ENCODE peak calls at places on chromosome 12, in five cellular contexts. One of them, this sample, is unnamed.

GRCh38 chr12:42985506-42985905 is 396.0 kb upstream of the PRICKLE1 start:
- DNase-seq in transverse colon: no peak
- DNase-seq in stomach: no peak
- DNase-seq in K562: no peak
- DNase-seq in esophagus muscularis mucosa: no peak
- DNase-seq in this sample: no peak

GRCh38 chr12:23857201-23857600 is 92.3 kb downstream of the SOX5 start:
- DNase-seq in transverse colon: no peak
- DNase-seq in stomach: no peak
- DNase-seq in K562: no peak
- DNase-seq in esophagus muscularis mucosa: no peak
- DNase-seq in this sample: no peak

GRCh38 chr12:78864483-78865296 is at the start of gene SYT1:
- DNase-seq in transverse colon: peak
- DNase-seq in stomach: no peak
- DNase-seq in K562: no peak
- DNase-seq in esophagus muscularis mucosa: no peak
- DNase-seq in this sample: peak

GRCh38 chr12:130714091-130714590 is 2.0 kb downstream of the RIMBP2 start:
- DNase-seq in transverse colon: no peak
- DNase-seq in stomach: peak
- DNase-seq in K562: no peak
- DNase-seq in esophagus muscularis mucosa: no peak
- DNase-seq in this sample: no peak

GRCh38 chr12:121033625-121034349 is 5.3 kb downstream of the OASL start:
- DNase-seq in transverse colon: no peak
- DNase-seq in stomach: peak
- DNase-seq in K562: no peak
- DNase-seq in esophagus muscularis mucosa: no peak
- DNase-seq in this sample: no peak

GRCh38 chr12:88775742-88776151 is 195.5 kb upstream of the KITLG start:
- DNase-seq in transverse colon: peak
- DNase-seq in stomach: no peak
- DNase-seq in K562: no peak
- DNase-seq in esophagus muscularis mucosa: no peak
- DNase-seq in this sample: no peak

GRCh38 chr12:105754313-105754712 is 384.4 kb downstream of the NUAK1 start:
- DNase-seq in transverse colon: no peak
- DNase-seq in stomach: no peak
- DNase-seq in K562: no peak
- DNase-seq in esophagus muscularis mucosa: no peak
- DNase-seq in this sample: no peak

GRCh38 chr12:100229876-100230275 is 29.3 kb downstream of the ACTR6 start:
- DNase-seq in transverse colon: no peak
- DNase-seq in stomach: no peak
- DNase-seq in K562: no peak
- DNase-seq in esophagus muscularis mucosa: no peak
- DNase-seq in this sample: no peak

GRCh38 chr12:49619286-49619685 is 4.1 kb upstream of the PRPF40B start:
- DNase-seq in transverse colon: no peak
- DNase-seq in stomach: no peak
- DNase-seq in K562: no peak
- DNase-seq in esophagus muscularis mucosa: no peak
- DNase-seq in this sample: no peak

GRCh38 chr12:99611117-99611516 is 36.4 kb upstream of the GARIN6 start:
- DNase-seq in transverse colon: no peak
- DNase-seq in stomach: no peak
- DNase-seq in K562: no peak
- DNase-seq in esophagus muscularis mucosa: no peak
- DNase-seq in this sample: no peak

GRCh38 chr12:120887253-120888043 is 16.7 kb downstream of the SPPL3 start:
- DNase-seq in transverse colon: no peak
- DNase-seq in stomach: no peak
- DNase-seq in K562: no peak
- DNase-seq in esophagus muscularis mucosa: no peak
- DNase-seq in this sample: no peak

GRCh38 chr12:26821212-26821701 is 11.7 kb downstream of the ITPR2 start:
- DNase-seq in transverse colon: no peak
- DNase-seq in stomach: no peak
- DNase-seq in K562: no peak
- DNase-seq in esophagus muscularis mucosa: no peak
- DNase-seq in this sample: no peak

GRCh38 chr12:6141048-6141447 is 16.6 kb upstream of the VWF start:
- DNase-seq in transverse colon: no peak
- DNase-seq in stomach: no peak
- DNase-seq in K562: no peak
- DNase-seq in esophagus muscularis mucosa: no peak
- DNase-seq in this sample: no peak

GRCh38 chr12:25692115-25693035 is 139.3 kb upstream of the LMNTD1 start:
- DNase-seq in transverse colon: no peak
- DNase-seq in stomach: no peak
- DNase-seq in K562: no peak
- DNase-seq in esophagus muscularis mucosa: no peak
- DNase-seq in this sample: no peak

GRCh38 chr12:42140901-42141300 is 3.8 kb downstream of the GXYLT1 start:
- DNase-seq in transverse colon: no peak
- DNase-seq in stomach: no peak
- DNase-seq in K562: no peak
- DNase-seq in esophagus muscularis mucosa: no peak
- DNase-seq in this sample: no peak

GRCh38 chr12:26274441-26275312 is 79.3 kb downstream of the SSPN start:
- DNase-seq in transverse colon: peak
- DNase-seq in stomach: peak
- DNase-seq in K562: peak
- DNase-seq in esophagus muscularis mucosa: peak
- DNase-seq in this sample: peak

GRCh38 chr12:108643941-108644742 is 10.4 kb upstream of the SELPLG start:
- DNase-seq in transverse colon: no peak
- DNase-seq in stomach: no peak
- DNase-seq in K562: no peak
- DNase-seq in esophagus muscularis mucosa: no peak
- DNase-seq in this sample: peak

GRCh38 chr12:62191747-62192485 is 68.3 kb upstream of the USP15 start:
- DNase-seq in transverse colon: no peak
- DNase-seq in stomach: no peak
- DNase-seq in K562: no peak
- DNase-seq in esophagus muscularis mucosa: no peak
- DNase-seq in this sample: peak

GRCh38 chr12:95239216-95239615 is 21.6 kb downstream of the VEZT start:
- DNase-seq in transverse colon: no peak
- DNase-seq in stomach: no peak
- DNase-seq in K562: no peak
- DNase-seq in esophagus muscularis mucosa: no peak
- DNase-seq in this sample: no peak

GRCh38 chr12:68815232-68815927 is 7.4 kb downstream of the MDM2 start:
- DNase-seq in transverse colon: no peak
- DNase-seq in stomach: no peak
- DNase-seq in K562: no peak
- DNase-seq in esophagus muscularis mucosa: no peak
- DNase-seq in this sample: no peak

GRCh38 chr12:53062977-53063707 is 13.3 kb downstream of the TNS2 start:
- DNase-seq in transverse colon: no peak
- DNase-seq in stomach: no peak
- DNase-seq in K562: no peak
- DNase-seq in esophagus muscularis mucosa: no peak
- DNase-seq in this sample: no peak

GRCh38 chr12:38445040-38445439 is 128.5 kb downstream of the ALG10B start:
- DNase-seq in transverse colon: no peak
- DNase-seq in stomach: no peak
- DNase-seq in K562: no peak
- DNase-seq in esophagus muscularis mucosa: no peak
- DNase-seq in this sample: no peak

GRCh38 chr12:117892441-117892840 is 76.3 kb downstream of the KSR2 start:
- DNase-seq in transverse colon: no peak
- DNase-seq in stomach: no peak
- DNase-seq in K562: no peak
- DNase-seq in esophagus muscularis mucosa: no peak
- DNase-seq in this sample: no peak

GRCh38 chr12:114671664-114672476 is 12.1 kb downstream of the TBX3 start:
- DNase-seq in transverse colon: no peak
- DNase-seq in stomach: no peak
- DNase-seq in K562: no peak
- DNase-seq in esophagus muscularis mucosa: no peak
- DNase-seq in this sample: no peak

GRCh38 chr12:114003286-114003685 is 37.2 kb upstream of the RBM19 start:
- DNase-seq in transverse colon: no peak
- DNase-seq in stomach: no peak
- DNase-seq in K562: no peak
- DNase-seq in esophagus muscularis mucosa: no peak
- DNase-seq in this sample: no peak

GRCh38 chr12:32921397-32921796 is 24.8 kb upstream of the PKP2 start:
- DNase-seq in transverse colon: no peak
- DNase-seq in stomach: no peak
- DNase-seq in K562: no peak
- DNase-seq in esophagus muscularis mucosa: no peak
- DNase-seq in this sample: no peak

GRCh38 chr12:121741743-121742142 is 29.2 kb downstream of the TMEM120B start:
- DNase-seq in transverse colon: no peak
- DNase-seq in stomach: no peak
- DNase-seq in K562: no peak
- DNase-seq in esophagus muscularis mucosa: no peak
- DNase-seq in this sample: no peak

GRCh38 chr12:50936821-50937220 is 15.5 kb upstream of the HIGD1C start:
- DNase-seq in transverse colon: no peak
- DNase-seq in stomach: no peak
- DNase-seq in K562: no peak
- DNase-seq in esophagus muscularis mucosa: no peak
- DNase-seq in this sample: no peak

GRCh38 chr12:121781751-121782615 is 11.5 kb downstream of the RHOF start:
- DNase-seq in transverse colon: no peak
- DNase-seq in stomach: no peak
- DNase-seq in K562: peak
- DNase-seq in esophagus muscularis mucosa: no peak
- DNase-seq in this sample: no peak

GRCh38 chr12:76346798-76347420 is 1.3 kb downstream of the BBS10 start:
- DNase-seq in transverse colon: no peak
- DNase-seq in stomach: no peak
- DNase-seq in K562: peak
- DNase-seq in esophagus muscularis mucosa: no peak
- DNase-seq in this sample: no peak

GRCh38 chr12:56941299-56942017 is 7.2 kb upstream of the SDR9C7 start:
- DNase-seq in transverse colon: no peak
- DNase-seq in stomach: no peak
- DNase-seq in K562: peak
- DNase-seq in esophagus muscularis mucosa: peak
- DNase-seq in this sample: no peak

GRCh38 chr12:51821423-51822260 is 26.9 kb downstream of the FIGNL2 start:
- DNase-seq in transverse colon: no peak
- DNase-seq in stomach: no peak
- DNase-seq in K562: no peak
- DNase-seq in esophagus muscularis mucosa: no peak
- DNase-seq in this sample: no peak

GRCh38 chr12:130017571-130018449 is 114.0 kb upstream of the TMEM132D start:
- DNase-seq in transverse colon: no peak
- DNase-seq in stomach: no peak
- DNase-seq in K562: no peak
- DNase-seq in esophagus muscularis mucosa: no peak
- DNase-seq in this sample: peak

GRCh38 chr12:58639323-58639934 is 280.9 kb downstream of the LRIG3 start:
- DNase-seq in transverse colon: no peak
- DNase-seq in stomach: no peak
- DNase-seq in K562: no peak
- DNase-seq in esophagus muscularis mucosa: no peak
- DNase-seq in this sample: no peak

GRCh38 chr12:71250186-71250585 is 92.4 kb upstream of the TSPAN8 start:
- DNase-seq in transverse colon: no peak
- DNase-seq in stomach: no peak
- DNase-seq in K562: no peak
- DNase-seq in esophagus muscularis mucosa: no peak
- DNase-seq in this sample: no peak
- TF ChIP-seq POLR2AphosphoS5 in transverse colon: no peak
- TF ChIP-seq POLR2AphosphoS5 in stomach: no peak
- TF ChIP-seq POLR2AphosphoS5 in K562: no peak
- TF ChIP-seq POLR2AphosphoS5 in esophagus muscularis mucosa: no peak
- TF ChIP-seq POLR2AphosphoS5 in this sample: no peak

GRCh38 chr12:29692237-29692636 is 91.5 kb downstream of the TMTC1 start:
- DNase-seq in transverse colon: no peak
- DNase-seq in stomach: no peak
- DNase-seq in K562: no peak
- DNase-seq in esophagus muscularis mucosa: no peak
- DNase-seq in this sample: no peak
- TF ChIP-seq EP300 in transverse colon: no peak
- TF ChIP-seq EP300 in stomach: no peak
- TF ChIP-seq EP300 in K562: no peak
- TF ChIP-seq EP300 in esophagus muscularis mucosa: no peak
- TF ChIP-seq EP300 in this sample: no peak

DNA sequence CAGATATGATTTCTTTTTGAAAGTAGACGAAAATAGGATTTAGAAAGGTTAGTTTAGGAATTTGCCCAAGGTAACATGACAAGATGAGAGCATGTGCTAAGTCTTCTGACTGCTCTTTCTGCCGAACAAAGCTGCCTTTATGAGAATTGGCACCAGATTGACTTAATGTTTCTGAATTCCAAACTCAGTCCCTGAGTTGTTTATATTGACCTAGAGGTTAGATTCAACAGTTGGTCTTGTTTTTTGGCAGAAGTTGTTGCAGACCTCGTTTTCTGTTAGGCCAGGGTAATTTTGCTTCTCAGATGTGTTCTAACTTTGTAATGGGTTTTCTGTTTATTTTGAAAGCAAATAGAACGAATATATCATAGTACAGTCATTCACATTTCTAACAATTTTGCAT is 61.5 kb upstream of the LRTM2 start:
- DNase-seq in transverse colon: no peak
- DNase-seq in stomach: no peak
- DNase-seq in K562: no peak
- DNase-seq in esophagus muscularis mucosa: no peak
- DNase-seq in this sample: no peak
- TF ChIP-seq POLR2AphosphoS5 in transverse colon: no peak
- TF ChIP-seq POLR2AphosphoS5 in stomach: no peak
- TF ChIP-seq POLR2AphosphoS5 in K562: no peak
- TF ChIP-seq POLR2AphosphoS5 in esophagus muscularis mucosa: no peak
- TF ChIP-seq POLR2AphosphoS5 in this sample: no peak

DNA sequence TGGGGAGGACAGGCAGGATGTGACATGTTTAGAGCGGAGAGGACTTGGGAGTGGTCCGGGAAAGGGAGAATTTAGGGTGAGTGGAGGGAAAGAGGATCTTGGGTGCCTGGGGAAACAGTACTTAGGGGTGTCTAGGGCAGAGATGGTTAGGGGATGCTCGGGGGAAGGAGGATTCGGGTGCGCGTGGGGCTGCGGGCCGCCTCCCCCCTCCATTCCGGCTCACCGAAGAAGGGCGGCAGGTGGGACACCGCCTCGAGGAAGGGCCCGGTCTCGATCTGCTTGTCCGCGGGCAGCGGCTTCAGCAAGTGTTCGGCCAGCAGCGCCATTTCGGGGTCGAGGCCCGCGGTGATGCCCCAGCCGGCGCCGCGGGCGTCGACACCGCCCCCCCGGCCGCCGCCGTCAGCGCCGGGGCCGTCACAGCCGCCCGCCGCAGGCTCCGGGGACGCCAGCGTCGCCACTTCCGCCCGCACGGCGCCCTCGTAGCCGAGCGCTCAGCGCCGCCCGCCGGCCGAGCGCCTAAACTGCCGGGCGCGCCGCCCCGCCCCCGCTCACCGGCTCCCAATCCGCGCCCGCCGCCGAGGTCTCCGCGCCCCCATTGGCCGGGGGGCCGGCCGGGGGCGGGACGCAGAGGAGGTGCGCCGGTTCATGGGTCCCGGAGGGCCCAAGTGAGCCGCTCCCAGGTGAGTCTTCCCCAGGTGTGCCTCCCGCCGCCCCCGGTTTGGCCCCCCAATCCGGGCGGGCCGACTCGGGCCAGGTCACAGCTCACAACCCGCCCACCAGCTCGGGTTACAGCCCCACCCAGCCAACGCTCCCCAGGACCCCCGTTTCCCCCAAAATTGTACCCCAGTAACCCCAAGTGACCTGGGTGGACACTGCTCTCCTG is at the start of gene GLTP:
- DNase-seq in transverse colon: peak
- DNase-seq in stomach: peak
- DNase-seq in K562: peak
- DNase-seq in esophagus muscularis mucosa: no peak
- DNase-seq in this sample: peak
- TF ChIP-seq EP300 in transverse colon: no peak
- TF ChIP-seq EP300 in stomach: no peak
- TF ChIP-seq EP300 in K562: no peak
- TF ChIP-seq EP300 in esophagus muscularis mucosa: no peak
- TF ChIP-seq EP300 in this sample: no peak